ENCODE peak calls at places on chromosome 2, in four cellular contexts. L is neural progenitor cell, H is lung, P is AG09309. D is an unnamed sample.

GRCh38 chr2:197261808-197262226 is 48.8 kb downstream of the ANKRD44 start:
- DNase-seq in P (no peak), L (no peak), H (no peak), D (no peak)

GRCh38 chr2:112768432-112768831 is 4.0 kb upstream of the CKAP2L start:
- DNase-seq in L (no peak), H (no peak), P (peak; percentile 61), D (no peak)

GRCh38 chr2:204705243-204705971 is 160.1 kb downstream of the PARD3B start:
- DNase-seq in P (no peak), L (no peak), H (peak; percentile 30), D (no peak)

GRCh38 chr2:60075048-60075447 is 478.4 kb downstream of the BCL11A start:
- DNase-seq in H (no peak), P (no peak), L (no peak), D (no peak)

GRCh38 chr2:56248965-56249742 is 65.4 kb downstream of the CCDC85A start:
- DNase-seq in P (no peak), L (no peak), H (no peak), D (no peak)

GRCh38 chr2:24830786-24831185 is 37.6 kb downstream of the CENPO start:
- DNase-seq in H (no peak), P (no peak), L (no peak), D (no peak)

GRCh38 chr2:224927671-224928173 is 114.5 kb downstream of the DOCK10 start:
- DNase-seq in P (no peak), L (no peak), H (peak; percentile 38), D (no peak)

GRCh38 chr2:162945785-162946184 is 107.2 kb upstream of the KCNH7 start:
- DNase-seq in H (no peak), L (no peak), P (no peak), D (no peak)

GRCh38 chr2:25700221-25700660 is 26.9 kb upstream of the DTNB start:
- DNase-seq in P (peak; percentile 67), L (peak; percentile 48), H (no peak), D (no peak)

GRCh38 chr2:171004363-171004762 is 75.3 kb downstream of the GORASP2 start:
- DNase-seq in L (no peak), H (no peak), P (no peak), D (no peak)

GRCh38 chr2:108554530-108554929 is 20.3 kb downstream of the LIMS1 start:
- DNase-seq in H (no peak), P (no peak), L (no peak), D (no peak)

GRCh38 chr2:30338475-30338874 is 107.1 kb downstream of the LBH start:
- DNase-seq in L (no peak), H (no peak), P (no peak), D (no peak)

GRCh38 chr2:84807063-84807485 is 73.8 kb downstream of the TRABD2A start:
- DNase-seq in P (peak; percentile 93), H (peak; percentile 81), L (no peak), D (no peak)

GRCh38 chr2:85799215-85799956 is 45.6 kb downstream of the ATOH8 start:
- DNase-seq in H (no peak), P (no peak), L (no peak), D (no peak)

GRCh38 chr2:148048475-148049221 is 27.8 kb downstream of the MBD5 start:
- DNase-seq in P (no peak), L (no peak), H (no peak), D (no peak)

GRCh38 chr2:152127628-152128027 is 28.8 kb upstream of the CACNB4 start:
- DNase-seq in L (no peak), H (no peak), P (no peak), D (no peak)

GRCh38 chr2:1010373-1011017 is 59.8 kb downstream of the SNTG2 start:
- DNase-seq in H (no peak), L (peak; percentile 60), P (no peak), D (no peak)

GRCh38 chr2:15201009-15201408 is 360.1 kb downstream of the NBAS start:
- DNase-seq in H (no peak), L (no peak), P (no peak), D (no peak)

GRCh38 chr2:18368008-18368407 is 192.4 kb downstream of the RDH14 start:
- DNase-seq in L (no peak), H (no peak), P (no peak), D (no peak)

GRCh38 chr2:104856086-104856972 is 2.4 kb downstream of the POU3F3 start:
- DNase-seq in P (no peak), H (peak; percentile 27), L (peak; percentile 48), D (no peak)

GRCh38 chr2:216335252-216335651 is 37.0 kb downstream of the MARCHF4 start:
- DNase-seq in P (no peak), H (no peak), L (no peak), D (no peak)

GRCh38 chr2:64327510-64328414 is 126.2 kb upstream of the LGALSL start:
- DNase-seq in H (peak; percentile 38), L (peak; percentile 58), P (no peak), D (no peak)

GRCh38 chr2:68926782-68927181 is 25.9 kb downstream of the GKN2 start:
- DNase-seq in L (no peak), P (no peak), H (no peak), D (no peak)

GRCh38 chr2:191650896-191651773 is 26.8 kb upstream of the NABP1 start:
- DNase-seq in H (no peak), L (peak; percentile 45), P (no peak), D (no peak)

GRCh38 chr2:133591164-133591563 is 22.9 kb upstream of the NCKAP5 start:
- DNase-seq in H (no peak), L (no peak), P (no peak), D (no peak)
- TF ChIP-seq CTCF in H (no peak), L (no peak), P (no peak), D (no peak)

GRCh38 chr2:219388845-219389156 is 1.1 kb upstream of the DNPEP start:
- DNase-seq in H (no peak), P (no peak), L (no peak), D (no peak)

GRCh38 chr2:219387284-219388126 is at the start of gene DNPEP:
- DNase-seq in H (peak; percentile 94), L (peak; percentile 96), P (peak; percentile 13), D (peak; percentile 97)

GRCh38 chr2:219385958-219386520 is 1.7 kb downstream of the DNPEP start:
- DNase-seq in L (no peak), P (no peak), H (no peak), D (no peak)

GRCh38 chr2:219386532-219387280 is 1.0 kb downstream of the DNPEP start:
- DNase-seq in L (no peak), H (peak; percentile 37), P (no peak), D (no peak)

DNA sequence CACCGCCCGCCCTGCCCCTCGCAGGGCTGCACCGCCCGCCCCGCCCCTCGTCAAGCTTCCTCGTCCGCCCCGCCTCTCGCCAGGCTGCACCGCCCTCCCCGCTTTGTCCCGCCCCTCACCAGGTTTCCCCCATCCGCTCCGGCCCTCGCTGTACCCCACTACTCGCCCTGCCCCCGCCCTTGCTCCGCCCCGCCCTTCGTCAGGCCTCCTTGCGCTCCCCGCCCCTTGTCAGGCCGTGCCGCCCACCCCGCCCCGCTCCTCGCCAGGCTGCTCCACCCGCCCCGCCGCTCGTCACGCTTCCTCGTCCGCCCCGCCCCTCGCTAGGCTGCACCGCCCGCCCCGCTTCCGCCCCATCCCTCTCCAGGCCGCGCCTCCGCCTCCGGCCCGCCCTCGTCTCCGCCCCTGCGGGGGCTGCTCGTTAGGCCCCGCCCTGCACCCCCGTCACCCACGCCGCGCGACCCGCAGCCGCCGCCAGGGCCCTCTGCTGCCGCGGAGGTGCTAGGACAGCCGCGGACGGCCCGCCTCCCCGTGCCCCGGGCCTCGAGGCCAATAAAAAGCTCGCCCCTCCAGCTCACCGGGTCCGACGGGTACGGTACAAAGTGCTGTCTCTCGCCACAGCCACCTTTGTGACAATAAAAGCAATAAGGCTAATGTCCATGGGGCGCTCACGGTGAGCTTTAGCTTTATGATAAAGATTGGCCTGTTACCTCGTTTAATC is 574 bp upstream of the DNPEP start:
- DNase-seq in P (peak; percentile 82), H (peak; percentile 99), L (peak; percentile 97), D (peak; percentile 99)
- TF ChIP-seq CTCF in P (peak; percentile 43), H (peak; percentile 45), L (peak; percentile 60), D (peak; percentile 33)

GRCh38 chr2:160429248-160430000 is 64.2 kb downstream of the RBMS1 start:
- DNase-seq in L (peak; percentile 24), H (no peak), P (no peak), D (no peak)
- TF ChIP-seq CTCF in L (peak; percentile 65), H (peak; percentile 23), P (peak; percentile 40), D (peak; percentile 78)

DNA sequence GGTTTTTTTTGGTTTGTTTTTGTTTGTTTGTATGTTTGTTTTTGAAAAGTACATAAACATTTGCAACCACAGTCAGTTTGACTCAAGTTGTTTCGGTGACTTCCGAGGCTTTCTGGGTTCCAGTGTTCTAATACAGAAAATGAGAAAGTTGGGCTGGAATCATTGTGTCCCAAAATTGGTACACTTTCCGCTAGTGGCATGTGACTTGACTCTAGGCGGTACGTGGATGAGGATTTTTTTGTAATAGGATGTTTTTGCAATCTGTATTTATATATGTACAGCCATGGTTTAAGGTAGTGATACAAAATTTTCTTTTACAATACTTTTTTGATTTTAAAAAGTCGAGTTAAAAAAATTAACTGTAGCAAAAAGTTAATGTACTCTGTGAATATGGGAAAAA is 1.7 kb downstream of the MFF start:
- DNase-seq in L (no peak), P (no peak), H (no peak), D (no peak)
- TF ChIP-seq CTCF in L (no peak), P (no peak), H (no peak), D (no peak)

GRCh38 chr2:233673896-233674295 is 2.2 kb downstream of the UGT1A9 start:
- DNase-seq in H (no peak), P (no peak), L (no peak), D (no peak)

GRCh38 chr2:233674314-233674713 is 2.6 kb downstream of the UGT1A9 start:
- DNase-seq in P (no peak), L (no peak), H (no peak), D (no peak)

GRCh38 chr2:233676046-233676445 is 4.3 kb downstream of the UGT1A9 start:
- DNase-seq in H (no peak), L (no peak), P (no peak), D (no peak)

GRCh38 chr2:233671290-233672161 is at the start of gene UGT1A9:
- DNase-seq in H (no peak), P (no peak), L (no peak), D (no peak)

GRCh38 chr2:233674995-233675394 is 3.3 kb downstream of the UGT1A9 start:
- DNase-seq in L (no peak), P (no peak), H (no peak), D (no peak)
- TF ChIP-seq CTCF in L (peak; percentile 21), P (no peak), H (no peak), D (no peak)